ENCODE peak calls at places on chromosomes 3 and 15, in five cellular contexts. One of them, this sample, is unnamed.

GRCh38 chr3:146218880-146219866 is 31.7 kb downstream of the PLSCR4 start:
- DNase-seq in Panc1: no peak
- DNase-seq in astrocyte of the spinal cord: peak; percentile 52
- DNase-seq in cardiac muscle cell: peak; percentile 46
- DNase-seq in foreskin fibroblast: peak; percentile 67
- DNase-seq in this sample: no peak

GRCh38 chr3:148030975-148031374 is 621.8 kb downstream of the ZIC1 start:
- DNase-seq in Panc1: no peak
- DNase-seq in astrocyte of the spinal cord: no peak
- DNase-seq in cardiac muscle cell: no peak
- DNase-seq in foreskin fibroblast: no peak
- DNase-seq in this sample: no peak

GRCh38 chr15:90362936-90363212 is 10.8 kb downstream of the ZNF774 start:
- DNase-seq in Panc1: no peak
- DNase-seq in astrocyte of the spinal cord: peak; percentile 83
- DNase-seq in cardiac muscle cell: no peak
- DNase-seq in foreskin fibroblast: peak; percentile 93
- DNase-seq in this sample: no peak

GRCh38 chr3:153209596-153209995 is 47.6 kb downstream of the RAP2B start:
- DNase-seq in Panc1: no peak
- DNase-seq in astrocyte of the spinal cord: peak; percentile 63
- DNase-seq in cardiac muscle cell: no peak
- DNase-seq in foreskin fibroblast: peak; percentile 85
- DNase-seq in this sample: no peak

GRCh38 chr3:101940521-101940992 is 91.2 kb downstream of the NFKBIZ start:
- DNase-seq in Panc1: no peak
- DNase-seq in astrocyte of the spinal cord: peak; percentile 98
- DNase-seq in cardiac muscle cell: peak; percentile 89
- DNase-seq in foreskin fibroblast: peak; percentile 95
- DNase-seq in this sample: no peak

GRCh38 chr3:3586843-3587626 is 212.2 kb upstream of the LRRN1 start:
- DNase-seq in Panc1: no peak
- DNase-seq in astrocyte of the spinal cord: peak; percentile 1
- DNase-seq in cardiac muscle cell: no peak
- DNase-seq in foreskin fibroblast: no peak
- DNase-seq in this sample: no peak

GRCh38 chr15:86044981-86045380 is 34.7 kb upstream of the AGBL1 start:
- DNase-seq in Panc1: no peak
- DNase-seq in astrocyte of the spinal cord: no peak
- DNase-seq in cardiac muscle cell: no peak
- DNase-seq in foreskin fibroblast: no peak
- DNase-seq in this sample: no peak

GRCh38 chr15:25397110-25397509 is 41.7 kb downstream of the UBE3A start:
- DNase-seq in Panc1: no peak
- DNase-seq in astrocyte of the spinal cord: no peak
- DNase-seq in cardiac muscle cell: no peak
- DNase-seq in foreskin fibroblast: peak; percentile 8
- DNase-seq in this sample: no peak

GRCh38 chr15:52082197-52083036 is 30.2 kb downstream of the BCL2L10 start:
- DNase-seq in Panc1: no peak
- DNase-seq in astrocyte of the spinal cord: peak; percentile 78
- DNase-seq in cardiac muscle cell: no peak
- DNase-seq in foreskin fibroblast: no peak
- DNase-seq in this sample: peak; percentile 31

GRCh38 chr3:142104763-142105162 is 44.6 kb downstream of the TFDP2 start:
- DNase-seq in Panc1: no peak
- DNase-seq in astrocyte of the spinal cord: no peak
- DNase-seq in cardiac muscle cell: no peak
- DNase-seq in foreskin fibroblast: no peak
- DNase-seq in this sample: no peak

GRCh38 chr3:49780080-49780967 is 6.0 kb downstream of the IP6K1 start:
- DNase-seq in Panc1: no peak
- DNase-seq in astrocyte of the spinal cord: no peak
- DNase-seq in cardiac muscle cell: no peak
- DNase-seq in foreskin fibroblast: no peak
- DNase-seq in this sample: no peak

GRCh38 chr15:49688135-49688790 is 67.4 kb downstream of the DTWD1 start:
- DNase-seq in Panc1: no peak
- DNase-seq in astrocyte of the spinal cord: no peak
- DNase-seq in cardiac muscle cell: no peak
- DNase-seq in foreskin fibroblast: peak; percentile 86
- DNase-seq in this sample: no peak

GRCh38 chr3:120013481-120013880 is 80.8 kb downstream of the GSK3B start:
- DNase-seq in Panc1: no peak
- DNase-seq in astrocyte of the spinal cord: peak; percentile 56
- DNase-seq in cardiac muscle cell: no peak
- DNase-seq in foreskin fibroblast: no peak
- DNase-seq in this sample: no peak

GRCh38 chr15:31178705-31179104 is 77.2 kb upstream of the TRPM1 start:
- DNase-seq in Panc1: no peak
- DNase-seq in astrocyte of the spinal cord: no peak
- DNase-seq in cardiac muscle cell: no peak
- DNase-seq in foreskin fibroblast: no peak
- DNase-seq in this sample: no peak

GRCh38 chr15:95259513-95259912 is 1028.2 kb downstream of the MCTP2 start:
- DNase-seq in Panc1: peak; percentile 50
- DNase-seq in astrocyte of the spinal cord: peak; percentile 86
- DNase-seq in cardiac muscle cell: peak; percentile 73
- DNase-seq in foreskin fibroblast: peak; percentile 90
- DNase-seq in this sample: peak; percentile 0

GRCh38 chr3:187741403-187742350 is 3.6 kb downstream of the BCL6 start:
- DNase-seq in Panc1: peak; percentile 67
- DNase-seq in astrocyte of the spinal cord: peak; percentile 89
- DNase-seq in cardiac muscle cell: peak; percentile 72
- DNase-seq in foreskin fibroblast: peak; percentile 89
- DNase-seq in this sample: no peak

DNA sequence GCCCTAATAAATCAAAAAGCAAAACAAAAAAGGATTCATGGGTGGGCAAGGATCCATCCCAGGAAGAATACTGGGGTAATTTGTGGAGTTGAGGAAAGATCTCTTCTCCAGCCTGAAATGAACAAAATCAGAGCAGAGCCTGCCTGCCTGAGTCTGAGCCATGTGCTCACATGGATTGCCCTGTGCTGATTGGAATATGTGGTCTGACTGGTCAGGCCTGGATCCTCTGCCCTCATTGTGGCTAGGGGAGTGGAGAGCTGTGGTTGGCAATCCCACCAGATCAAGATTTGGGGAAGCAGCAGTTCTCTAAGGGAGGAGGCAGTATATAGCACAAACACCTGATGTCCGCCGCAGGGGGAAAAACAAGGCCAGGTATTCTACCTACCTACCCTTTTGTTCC is 6.8 kb upstream of the NUDT16 start:
- DNase-seq in Panc1: no peak
- DNase-seq in astrocyte of the spinal cord: no peak
- DNase-seq in cardiac muscle cell: no peak
- DNase-seq in foreskin fibroblast: no peak
- DNase-seq in this sample: no peak
- TF ChIP-seq CTCF in Panc1: no peak
- TF ChIP-seq CTCF in astrocyte of the spinal cord: no peak
- TF ChIP-seq CTCF in cardiac muscle cell: no peak
- TF ChIP-seq CTCF in foreskin fibroblast: no peak
- TF ChIP-seq CTCF in this sample: no peak

GRCh38 chr15:93070901-93071300 is 18.1 kb downstream of the RGMA start:
- DNase-seq in Panc1: no peak
- DNase-seq in astrocyte of the spinal cord: no peak
- DNase-seq in cardiac muscle cell: no peak
- DNase-seq in foreskin fibroblast: no peak
- DNase-seq in this sample: no peak

GRCh38 chr15:93072011-93072410 is 17.0 kb downstream of the RGMA start:
- DNase-seq in Panc1: no peak
- DNase-seq in astrocyte of the spinal cord: peak; percentile 68
- DNase-seq in cardiac muscle cell: no peak
- DNase-seq in foreskin fibroblast: peak; percentile 81
- DNase-seq in this sample: no peak

GRCh38 chr15:93072440-93073394 is 16.3 kb downstream of the RGMA start:
- DNase-seq in Panc1: no peak
- DNase-seq in astrocyte of the spinal cord: peak; percentile 70
- DNase-seq in cardiac muscle cell: peak; percentile 95
- DNase-seq in foreskin fibroblast: peak; percentile 88
- DNase-seq in this sample: no peak

GRCh38 chr15:93070136-93070535 is 18.9 kb downstream of the RGMA start:
- DNase-seq in Panc1: no peak
- DNase-seq in astrocyte of the spinal cord: no peak
- DNase-seq in cardiac muscle cell: no peak
- DNase-seq in foreskin fibroblast: no peak
- DNase-seq in this sample: no peak

GRCh38 chr15:93071469-93071891 is 17.5 kb downstream of the RGMA start:
- DNase-seq in Panc1: no peak
- DNase-seq in astrocyte of the spinal cord: peak; percentile 20
- DNase-seq in cardiac muscle cell: peak; percentile 26
- DNase-seq in foreskin fibroblast: peak; percentile 41
- DNase-seq in this sample: no peak
- H3K4me3 ChIP-seq in Panc1: no peak overlapping the region
- H3K4me3 ChIP-seq in astrocyte of the spinal cord: peak overlapping the region; percentile 65
- H3K4me3 ChIP-seq in cardiac muscle cell: peak overlapping the region; percentile 87
- H3K4me3 ChIP-seq in foreskin fibroblast: peak overlapping the region; percentile 54
- H3K4me3 ChIP-seq in this sample: no peak overlapping the region

GRCh38 chr15:99909914-99910313 is 176.7 kb upstream of the LYSMD4 start:
- DNase-seq in Panc1: no peak
- DNase-seq in astrocyte of the spinal cord: no peak
- DNase-seq in cardiac muscle cell: peak; percentile 75
- DNase-seq in foreskin fibroblast: no peak
- DNase-seq in this sample: no peak
- TF ChIP-seq CTCF in Panc1: peak; percentile 84
- TF ChIP-seq CTCF in astrocyte of the spinal cord: peak; percentile 7
- TF ChIP-seq CTCF in cardiac muscle cell: peak; percentile 27
- TF ChIP-seq CTCF in foreskin fibroblast: no peak
- TF ChIP-seq CTCF in this sample: peak; percentile 46

GRCh38 chr3:110969229-110970211 is 102.1 kb upstream of the NECTIN3 start:
- DNase-seq in Panc1: no peak
- DNase-seq in astrocyte of the spinal cord: no peak
- DNase-seq in cardiac muscle cell: no peak
- DNase-seq in foreskin fibroblast: no peak
- DNase-seq in this sample: no peak

GRCh38 chr3:110968076-110968475 is 103.5 kb upstream of the NECTIN3 start:
- DNase-seq in Panc1: no peak
- DNase-seq in astrocyte of the spinal cord: no peak
- DNase-seq in cardiac muscle cell: no peak
- DNase-seq in foreskin fibroblast: no peak
- DNase-seq in this sample: no peak

GRCh38 chr3:110966966-110967663 is 104.5 kb upstream of the NECTIN3 start:
- DNase-seq in Panc1: no peak
- DNase-seq in astrocyte of the spinal cord: no peak
- DNase-seq in cardiac muscle cell: no peak
- DNase-seq in foreskin fibroblast: no peak
- DNase-seq in this sample: no peak

GRCh38 chr3:110971010-110971585 is 100.5 kb upstream of the NECTIN3 start:
- DNase-seq in Panc1: no peak
- DNase-seq in astrocyte of the spinal cord: no peak
- DNase-seq in cardiac muscle cell: no peak
- DNase-seq in foreskin fibroblast: no peak
- DNase-seq in this sample: no peak

GRCh38 chr3:110965976-110966375 is 105.6 kb upstream of the NECTIN3 start:
- DNase-seq in Panc1: no peak
- DNase-seq in astrocyte of the spinal cord: no peak
- DNase-seq in cardiac muscle cell: no peak
- DNase-seq in foreskin fibroblast: no peak
- DNase-seq in this sample: no peak
- H3K4me3 ChIP-seq in Panc1: no peak overlapping the region
- H3K4me3 ChIP-seq in astrocyte of the spinal cord: no peak overlapping the region
- H3K4me3 ChIP-seq in cardiac muscle cell: no peak overlapping the region
- H3K4me3 ChIP-seq in foreskin fibroblast: no peak overlapping the region
- H3K4me3 ChIP-seq in this sample: no peak overlapping the region

GRCh38 chr3:66372681-66373350 is 128.0 kb downstream of the LRIG1 start:
- DNase-seq in Panc1: no peak
- DNase-seq in astrocyte of the spinal cord: no peak
- DNase-seq in cardiac muscle cell: peak; percentile 27
- DNase-seq in foreskin fibroblast: peak; percentile 42
- DNase-seq in this sample: no peak
- TF ChIP-seq CTCF in Panc1: peak; percentile 26
- TF ChIP-seq CTCF in astrocyte of the spinal cord: peak; percentile 13
- TF ChIP-seq CTCF in cardiac muscle cell: no peak
- TF ChIP-seq CTCF in foreskin fibroblast: peak; percentile 26
- TF ChIP-seq CTCF in this sample: no peak

This sample was measured in GM12864.